ENCODE peak calls at places on chromosomes 4 and X, in five cellular contexts. L, W, F, B and T are unnamed samples.

GRCh38 chrX:69024931-69025330 is 140.3 kb downstream of the PJA1 start:
- DNase-seq in F (peak; percentile 59), W (no peak), L (peak; percentile 8), B (peak; percentile 59), T (no peak)

GRCh38 chrX:87710580-87710979 is 193.0 kb downstream of the KLHL4 start:
- DNase-seq in L (no peak), F (no peak), W (no peak), B (no peak), T (no peak)

GRCh38 chr4:171117457-171117856 is 695.7 kb upstream of the GALNTL6 start:
- DNase-seq in L (no peak), B (no peak), F (no peak), W (no peak), T (no peak)

GRCh38 chr4:2827874-2828751 is 15.5 kb upstream of the ADD1 start:
- DNase-seq in W (no peak), L (no peak), B (no peak), F (no peak), T (no peak)

GRCh38 chr4:18042012-18042411 is 20.5 kb upstream of the LCORL start:
- DNase-seq in L (no peak), F (no peak), B (no peak), W (no peak), T (no peak)

GRCh38 chr4:138085956-138086355 is 156.2 kb downstream of the SLC7A11 start:
- DNase-seq in L (no peak), W (no peak), F (no peak), B (no peak), T (no peak)

GRCh38 chr4:7640136-7640535 is 205.4 kb upstream of the PSAPL1 start:
- DNase-seq in L (no peak), F (no peak), W (no peak), B (no peak), T (no peak)

GRCh38 chr4:119290598-119290997 is 31.3 kb downstream of the FABP2 start:
- DNase-seq in B (no peak), F (no peak), W (no peak), L (no peak), T (no peak)

GRCh38 chrX:133911816-133912495 is 73.4 kb downstream of the GPC3 start:
- DNase-seq in B (no peak), L (peak; percentile 24), F (no peak), W (no peak), T (no peak)

GRCh38 chr4:87219648-87220093 is 747 bp downstream of the KLHL8 start:
- DNase-seq in F (peak; percentile 38), W (no peak), L (peak; percentile 63), B (peak; percentile 33), T (peak; percentile 75)

GRCh38 chr4:70113656-70114055 is 40.4 kb upstream of the PRR27 start:
- DNase-seq in L (no peak), W (no peak), B (no peak), F (no peak), T (no peak)

GRCh38 chr4:23332266-23332665 is 557.6 kb downstream of the PPARGC1A start:
- DNase-seq in W (no peak), L (peak; percentile 15), B (no peak), F (no peak), T (no peak)

GRCh38 chrX:155031657-155032056 is 5.0 kb downstream of the FUNDC2 start:
- DNase-seq in B (no peak), L (no peak), W (no peak), F (no peak), T (no peak)

GRCh38 chrX:152733261-152733975 is at the start of the genes CSAG1 and MAGEA12:
- DNase-seq in B (no peak), L (no peak), W (no peak), F (no peak), T (no peak)

GRCh38 chr4:105619193-105619931 is 66.9 kb downstream of the ARHGEF38 start:
- DNase-seq in W (no peak), B (no peak), F (no peak), L (no peak), T (no peak)

GRCh38 chr4:143286733-143287570 is 49.7 kb upstream of the GAB1 start:
- DNase-seq in B (peak; percentile 75), F (no peak), L (no peak), W (no peak), T (peak; percentile 30)

GRCh38 chr4:28373601-28374000 is 1513.0 kb downstream of the STIM2 start:
- DNase-seq in W (no peak), L (no peak), F (no peak), B (peak; percentile 77), T (no peak)

GRCh38 chr4:42425146-42426065 is 28.1 kb downstream of the SHISA3 start:
- DNase-seq in B (no peak), W (no peak), F (peak; percentile 32), L (peak; percentile 46), T (no peak)

GRCh38 chr4:7945709-7946380 is 6.2 kb upstream of the AFAP1 start:
- DNase-seq in L (no peak), F (no peak), B (no peak), W (no peak), T (no peak)

GRCh38 chr4:173264245-173264959 is 69.8 kb downstream of the HMGB2 start:
- DNase-seq in W (no peak), L (peak; percentile 35), F (no peak), B (peak; percentile 78), T (no peak)

GRCh38 chrX:129786210-129786651 is 6.5 kb downstream of the SASH3 start:
- DNase-seq in L (no peak), W (no peak), F (no peak), B (no peak), T (peak; percentile 66)

GRCh38 chrX:110066488-110067225 is 63.7 kb downstream of the TMEM164 start:
- DNase-seq in B (no peak), L (no peak), F (no peak), W (no peak), T (no peak)

GRCh38 chr4:45640281-45640680 is 483.6 kb downstream of the GABRG1 start:
- DNase-seq in L (no peak), B (no peak), W (no peak), F (no peak), T (no peak)

GRCh38 chr4:38243385-38244053 is 283.3 kb downstream of the PTTG2 start:
- DNase-seq in L (no peak), F (no peak), W (no peak), B (peak; percentile 1), T (no peak)

GRCh38 chrX:53223068-53223693 is 1.8 kb downstream of the KDM5C start:
- DNase-seq in F (no peak), B (no peak), L (peak; percentile 19), W (no peak), T (no peak)

GRCh38 chr4:98658287-98659105 is at the start of gene TSPAN5:
- DNase-seq in L (peak; percentile 95), F (peak; percentile 84), W (peak; percentile 64), B (peak; percentile 67), T (peak; percentile 83)

GRCh38 chr4:38133711-38134480 is 173.7 kb downstream of the PTTG2 start:
- DNase-seq in F (no peak), W (no peak), B (no peak), L (no peak), T (no peak)

GRCh38 chrX:48003758-48004457 is at the start of gene ZNF182:
- DNase-seq in L (peak; percentile 97), F (peak; percentile 93), B (peak; percentile 83), W (peak; percentile 67), T (peak; percentile 97)

GRCh38 chrX:120244395-120244734 is 6.2 kb upstream of the ZBTB33 start:
- DNase-seq in B (no peak), W (no peak), L (no peak), F (no peak), T (peak; percentile 51)

GRCh38 chr4:26132858-26133257 is 188.0 kb upstream of the RBPJ start:
- DNase-seq in B (no peak), L (no peak), W (no peak), F (peak; percentile 57), T (no peak)

GRCh38 chrX:32985544-32985943 is 225.8 kb downstream of the DMD start:
- DNase-seq in B (no peak), L (no peak), W (no peak), F (no peak), T (no peak)

GRCh38 chrX:32987139-32987538 is 224.2 kb downstream of the DMD start:
- DNase-seq in B (no peak), F (peak; percentile 86), L (peak; percentile 26), W (no peak), T (no peak)
- H2AFZ ChIP-seq in B (no peak overlapping the region), F (no peak overlapping the region), L (peak overlapping the region; percentile 63), W (no peak overlapping the region), T (no peak overlapping the region)

DNA sequence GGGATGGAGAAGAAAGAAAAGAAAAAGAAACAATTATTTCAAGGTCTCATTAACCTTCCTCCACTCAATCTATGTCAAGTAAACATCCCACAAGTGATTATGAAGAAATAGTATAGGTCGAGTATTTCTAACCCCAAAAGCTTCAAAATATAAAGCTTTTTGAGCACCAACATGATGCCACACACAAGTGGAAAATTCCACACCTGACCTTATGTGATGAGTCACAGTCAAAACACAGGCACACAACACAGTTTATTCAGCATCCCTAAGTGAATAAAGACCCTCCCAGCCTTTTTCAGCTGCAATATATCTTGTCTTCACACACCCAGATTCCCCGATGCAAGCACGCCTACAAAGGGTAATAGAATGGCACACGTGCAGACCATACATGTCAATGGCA is 51.7 kb upstream of the VEGFC start:
- DNase-seq in B (no peak), W (no peak), L (no peak), F (no peak), T (no peak)
- H3K4me2 ChIP-seq in B (no peak overlapping the region), W (no peak overlapping the region), L (no peak overlapping the region), F (no peak overlapping the region), T (no peak overlapping the region)

DNA sequence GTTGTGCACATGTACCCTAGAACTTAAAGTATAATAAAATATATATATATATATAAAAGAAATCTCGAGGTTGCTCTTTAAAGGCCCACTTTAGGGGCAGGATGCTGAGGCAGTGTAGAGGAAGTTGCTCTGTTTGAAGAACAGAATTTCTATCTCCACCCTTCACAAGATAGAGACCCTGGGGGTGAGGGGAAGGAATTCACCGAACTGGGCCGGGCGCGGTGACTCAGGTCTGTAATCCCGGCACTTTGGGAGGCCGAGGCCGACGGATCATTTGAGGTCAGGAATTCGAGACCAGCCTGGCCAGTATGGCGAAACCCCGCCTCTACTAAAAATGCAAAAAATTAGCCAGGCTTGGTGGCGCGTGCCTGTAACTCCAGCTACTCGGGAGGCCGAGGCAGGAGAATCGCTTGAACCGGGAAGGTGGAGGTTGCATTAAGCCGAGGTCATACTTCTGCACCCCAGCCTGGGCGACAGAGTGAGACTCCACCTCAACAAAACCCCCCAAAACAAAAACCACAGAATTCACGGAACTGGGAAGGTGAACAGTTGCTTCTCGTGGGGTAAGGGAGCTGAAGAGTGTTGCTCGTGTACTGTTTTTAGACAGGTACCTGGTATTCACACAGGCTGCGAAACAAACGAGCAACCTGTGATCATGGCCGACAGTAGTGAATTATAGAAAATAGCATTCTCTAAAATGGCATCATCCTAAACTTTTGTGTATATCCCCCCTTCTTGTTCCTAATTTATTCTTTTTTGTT is 6.2 kb downstream of the PLAC8 start:
- DNase-seq in F (no peak), W (no peak), B (no peak), L (no peak), T (no peak)
- H3K9ac ChIP-seq in F (no peak overlapping the region), W (no peak overlapping the region), B (no peak overlapping the region), L (no peak overlapping the region), T (no peak overlapping the region)

DNA sequence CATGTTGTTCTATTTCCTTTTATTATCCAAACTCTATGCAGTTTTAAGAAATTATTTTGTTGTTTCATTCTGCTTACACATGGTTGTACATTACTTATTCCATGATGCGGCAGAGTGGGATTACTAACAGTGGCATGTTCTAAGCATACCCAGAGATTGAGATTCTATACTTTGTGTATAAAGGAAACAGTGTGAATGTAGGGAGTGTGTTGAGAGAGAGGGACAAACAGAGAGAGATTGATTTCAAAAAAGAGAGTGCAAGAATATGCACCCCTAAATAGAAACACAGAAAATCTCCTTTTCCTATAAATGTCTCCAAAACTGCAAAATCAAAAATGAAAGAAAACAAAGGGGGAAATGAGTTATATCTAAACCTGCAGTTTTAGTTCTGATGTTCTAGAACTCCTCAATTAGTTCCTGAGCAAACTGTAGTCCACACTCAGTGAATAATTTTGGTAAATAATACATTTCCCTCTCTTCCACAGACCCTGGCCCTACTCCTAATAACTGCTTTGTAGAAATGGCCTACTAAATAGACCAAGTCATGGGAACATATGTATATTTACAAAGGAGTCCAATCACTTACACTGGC is 31.0 kb downstream of the SLC9B1 start:
- DNase-seq in F (no peak), L (no peak), B (no peak), W (no peak), T (no peak)
- H2AFZ ChIP-seq in F (no peak overlapping the region), L (no peak overlapping the region), B (no peak overlapping the region), W (no peak overlapping the region), T (no peak overlapping the region)